ENCODE peak calls at places on chromosomes 4 and X, in seven cellular contexts. X is GM12891, I is HepG2, D is GM12878, W is K562, Z is H1, R is SK-N-SH. C is an unnamed sample.

GRCh38 chr4:66590488-66591215 is 920.4 kb upstream of the EPHA5 start:
- DNase-seq in X (no peak), I (no peak), D (no peak), W (no peak), Z (no peak), R (no peak), C (no peak)

GRCh38 chrX:45011597-45011996 is 138.6 kb downstream of the KDM6A start:
- DNase-seq in X (no peak), I (no peak), D (no peak), W (no peak), Z (no peak), R (no peak), C (no peak)

GRCh38 chr4:15375707-15376106 is 52.1 kb upstream of the C1QTNF7 start:
- DNase-seq in X (no peak), I (no peak), D (no peak), W (no peak), Z (no peak), R (no peak), C (no peak)

GRCh38 chrX:44344687-44345086 is 1.2 kb upstream of the EFHC2 start:
- DNase-seq in X (no peak), I (no peak), D (no peak), W (peak), Z (no peak), R (no peak), C (no peak)

GRCh38 chrX:33725556-33726232 is 406.4 kb downstream of the FAM47A start:
- DNase-seq in X (no peak), I (no peak), D (no peak), W (no peak), Z (peak), R (no peak), C (no peak)

GRCh38 chr4:4417886-4418285 is 31.0 kb downstream of the NSG1 start:
- DNase-seq in X (no peak), I (no peak), D (no peak), W (no peak), Z (no peak), R (no peak), C (no peak)

GRCh38 chr4:125728568-125728967 is 413.8 kb downstream of the FAT4 start:
- DNase-seq in X (no peak), I (no peak), D (no peak), W (no peak), Z (no peak), R (no peak), C (no peak)

GRCh38 chr4:54550415-54551171 is 107.2 kb upstream of the KIT start:
- DNase-seq in X (no peak), I (no peak), D (no peak), W (no peak), Z (no peak), R (no peak), C (no peak)

GRCh38 chrX:29435396-29435795 is 780.0 kb upstream of the MAGEB2 start:
- DNase-seq in X (no peak), I (no peak), D (no peak), W (no peak), Z (no peak), R (no peak), C (no peak)

GRCh38 chr4:119000400-119000799 is 111.7 kb downstream of the SYNPO2 start:
- DNase-seq in X (no peak), I (no peak), D (no peak), W (no peak), Z (no peak), R (no peak), C (no peak)

GRCh38 chr4:23242962-23243361 is 550.2 kb downstream of the GBA3 start:
- DNase-seq in X (no peak), I (no peak), D (no peak), W (no peak), Z (no peak), R (no peak), C (no peak)

GRCh38 chrX:110588853-110589252 is 206.8 kb downstream of the CHRDL1 start:
- DNase-seq in X (no peak), I (no peak), D (no peak), W (no peak), Z (no peak), R (no peak), C (no peak)

GRCh38 chr4:127580300-127580699 is 52.5 kb upstream of the INTU start:
- DNase-seq in X (no peak), I (no peak), D (no peak), W (no peak), Z (no peak), R (no peak), C (no peak)

GRCh38 chr4:47145630-47146029 is 114.3 kb downstream of the GABRB1 start:
- DNase-seq in X (peak), I (peak), D (peak), W (no peak), Z (no peak), R (no peak), C (peak)

GRCh38 chrX:17375631-17376380 is 806 bp downstream of the NHS start:
- DNase-seq in X (no peak), I (no peak), D (no peak), W (no peak), Z (peak), R (peak), C (no peak)

GRCh38 chr4:177229331-177229730 is 80.3 kb upstream of the NEIL3 start:
- DNase-seq in X (peak), I (no peak), D (no peak), W (no peak), Z (no peak), R (no peak), C (no peak)

GRCh38 chrX:42714981-42715688 is 62.8 kb downstream of the PPP1R2C start:
- DNase-seq in X (no peak), I (peak), D (no peak), W (no peak), Z (peak), R (peak), C (no peak)

GRCh38 chrX:13263560-13264251 is 56.1 kb downstream of the ATXN3L start:
- DNase-seq in X (no peak), I (no peak), D (peak), W (no peak), Z (no peak), R (no peak), C (no peak)

GRCh38 chr4:120431180-120431579 is 364.5 kb upstream of the MAD2L1 start:
- DNase-seq in X (no peak), I (no peak), D (no peak), W (no peak), Z (no peak), R (no peak), C (no peak)

GRCh38 chr4:169225812-169226211 is 44.9 kb downstream of the SH3RF1 start:
- DNase-seq in X (no peak), I (no peak), D (no peak), W (no peak), Z (no peak), R (no peak), C (no peak)

GRCh38 chr4:118076958-118077766 is 42.9 kb downstream of the NDST3 start:
- DNase-seq in X (no peak), I (peak), D (no peak), W (no peak), Z (peak), R (peak), C (no peak)

GRCh38 chrX:134484039-134484438 is 24.1 kb downstream of the HPRT1 start:
- DNase-seq in X (no peak), I (peak), D (no peak), W (peak), Z (no peak), R (peak), C (no peak)

GRCh38 chr4:5940470-5941203 is 47.8 kb upstream of the CRMP1 start:
- DNase-seq in X (no peak), I (peak), D (no peak), W (no peak), Z (no peak), R (no peak), C (no peak)

GRCh38 chr4:25013756-25014737 is 16.7 kb downstream of the LGI2 start:
- DNase-seq in X (no peak), I (no peak), D (no peak), W (no peak), Z (no peak), R (no peak), C (no peak)

GRCh38 chr4:46844325-46844917 is 64.6 kb downstream of the COX7B2 start:
- DNase-seq in X (no peak), I (peak), D (peak), W (peak), Z (no peak), R (peak), C (peak)

GRCh38 chrX:73851014-73852009 is 288.3 kb downstream of the CHIC1 start:
- DNase-seq in X (no peak), I (no peak), D (peak), W (peak), Z (no peak), R (peak), C (peak)

DNA sequence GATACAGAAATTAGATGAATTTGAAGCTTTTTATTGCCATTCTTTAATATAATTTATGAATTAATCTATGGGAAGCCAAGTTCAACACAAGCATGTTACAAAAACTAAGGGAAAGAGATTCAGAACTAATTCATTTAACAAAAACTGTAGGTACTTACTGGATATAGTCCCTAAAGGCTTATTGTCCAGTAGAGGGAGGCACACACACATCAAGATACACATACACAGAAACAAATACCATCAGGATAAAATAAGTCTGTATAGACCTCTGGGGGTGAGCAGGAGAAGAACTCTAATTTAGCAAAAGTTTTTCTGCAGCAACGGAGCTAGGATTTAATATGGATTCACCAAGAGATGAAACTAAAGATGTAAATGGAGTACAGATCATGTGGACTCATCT is 83.0 kb upstream of the IL13RA1 start:
- DNase-seq in X (no peak), I (peak), D (no peak), W (peak), Z (no peak), R (peak), C (no peak)
- TF ChIP-seq TAF1 in X (no peak), I (no peak), D (no peak), W (no peak), Z (no peak), R (no peak), C (no peak)

GRCh38 chr4:101981756-101982155 is 191.2 kb downstream of the BANK1 start:
- DNase-seq in X (no peak), I (no peak), D (no peak), W (no peak), Z (no peak), R (no peak), C (no peak)
- TF ChIP-seq POLR2AphosphoS5 in X (no peak), I (no peak), D (no peak), W (no peak), Z (no peak), R (no peak), C (no peak)

DNA sequence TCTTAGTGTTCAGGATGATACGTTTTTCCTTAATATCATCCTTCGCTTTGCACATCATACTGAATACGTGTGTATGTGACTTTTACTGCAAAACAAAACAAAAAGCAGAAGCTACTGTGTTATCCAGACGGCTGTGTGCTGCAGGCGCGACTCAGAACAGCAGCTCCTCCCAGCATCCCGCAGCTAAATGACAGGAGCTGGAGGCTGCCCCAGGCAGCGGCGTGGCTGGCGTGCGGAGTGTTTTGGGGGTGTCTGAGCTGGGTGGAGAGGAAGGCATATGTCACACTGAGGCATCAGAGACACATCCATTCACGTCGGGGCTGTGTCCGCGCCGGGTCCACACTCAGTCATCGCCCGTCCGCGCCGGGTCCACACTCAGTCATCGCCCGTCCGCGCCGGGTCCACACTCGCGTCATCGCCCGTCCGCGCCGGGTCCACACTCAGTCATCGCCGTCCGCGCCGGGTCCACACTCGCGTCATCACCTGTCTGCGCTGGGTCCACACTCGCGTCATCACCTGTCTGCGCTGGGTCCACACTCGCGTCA is 16.6 kb downstream of the PCGF3 start:
- DNase-seq in X (no peak), I (no peak), D (no peak), W (no peak), Z (no peak), R (no peak), C (no peak)
- TF ChIP-seq TAF1 in X (no peak), I (no peak), D (no peak), W (no peak), Z (no peak), R (no peak), C (no peak)

GRCh38 chrX:136204571-136204970 is 46.6 kb downstream of the MAP7D3 start:
- DNase-seq in X (no peak), I (no peak), D (no peak), W (no peak), Z (no peak), R (no peak), C (no peak)
- TF ChIP-seq POLR2AphosphoS5 in X (no peak), I (no peak), D (no peak), W (no peak), Z (no peak), R (no peak), C (no peak)

GRCh38 chrX:47707031-47707780 is 48.2 kb upstream of the UXT start:
- DNase-seq in X (no peak), I (no peak), D (no peak), W (peak), Z (no peak), R (no peak), C (no peak)
- TF ChIP-seq TAF1 in X (no peak), I (no peak), D (no peak), W (no peak), Z (no peak), R (no peak), C (no peak)

GRCh38 chrX:88135735-88136134 is 611.3 kb upstream of the CPXCR1 start:
- DNase-seq in X (no peak), I (peak), D (no peak), W (no peak), Z (no peak), R (no peak), C (no peak)

GRCh38 chrX:88136328-88136727 is 610.7 kb upstream of the CPXCR1 start:
- DNase-seq in X (no peak), I (peak), D (no peak), W (no peak), Z (no peak), R (no peak), C (no peak)
- TF ChIP-seq POLR2AphosphoS5 in X (no peak), I (no peak), D (no peak), W (no peak), Z (no peak), R (no peak), C (no peak)

DNA sequence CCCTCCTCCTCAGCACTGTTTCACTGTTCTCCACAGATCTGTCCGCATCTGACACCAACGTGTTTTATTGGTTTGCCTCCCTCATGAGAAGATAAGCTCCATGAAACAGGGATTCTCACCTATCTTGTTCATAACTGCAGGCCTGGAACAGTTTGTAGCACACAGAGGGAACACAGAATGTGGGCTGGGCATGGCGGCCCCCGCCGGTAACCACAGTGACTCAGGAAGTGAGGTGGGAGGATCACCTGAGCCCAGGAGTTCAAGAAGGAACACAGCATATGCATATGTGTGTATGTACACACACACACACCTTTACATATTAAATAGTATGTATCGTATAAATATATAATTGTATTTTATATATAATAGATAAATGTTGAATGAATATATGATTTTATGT is 168.6 kb downstream of the AFAP1 start:
- DNase-seq in X (no peak), I (no peak), D (no peak), W (no peak), Z (no peak), R (no peak), C (no peak)
- TF ChIP-seq TAF1 in X (no peak), I (no peak), D (no peak), W (no peak), Z (no peak), R (no peak), C (no peak)